ENCODE peak calls at places on chromosomes 5 and 9, in six cellular contexts. L is H1, C is transverse colon, V is stomach, Z is A549, N is ovary. K is an unnamed sample.

GRCh38 chr5:61332369-61332745 is 299 bp downstream of the ZSWIM6 start:
- DNase-seq in L (no peak), C (peak; percentile 39), V (peak; percentile 41), Z (no peak), N (peak; percentile 74), K (no peak)

GRCh38 chr5:73266925-73267775 is 94.2 kb downstream of the TMEM174 start:
- DNase-seq in L (no peak), C (no peak), V (no peak), Z (no peak), N (no peak), K (no peak)

GRCh38 chr5:14818931-14819790 is 52.4 kb downstream of the ANKH start:
- DNase-seq in L (no peak), C (no peak), V (no peak), Z (no peak), N (no peak), K (no peak)

GRCh38 chr5:17854901-17855300 is 220.6 kb downstream of the TAF11L14 start:
- DNase-seq in L (no peak), C (no peak), V (no peak), Z (no peak), N (no peak), K (no peak)

GRCh38 chr5:9239071-9239470 is 306.8 kb downstream of the SEMA5A start:
- DNase-seq in L (no peak), C (no peak), V (no peak), Z (no peak), N (no peak), K (no peak)

GRCh38 chr9:122900791-122901190 is 4.4 kb downstream of the RC3H2 start:
- DNase-seq in L (no peak), C (no peak), V (no peak), Z (no peak), N (no peak), K (no peak)

GRCh38 chr9:118325757-118326156 is 621.6 kb downstream of the TLR4 start:
- DNase-seq in L (no peak), C (no peak), V (no peak), Z (no peak), N (no peak), K (no peak)

GRCh38 chr9:72524820-72525539 is 3.6 kb downstream of the TMC1 start:
- DNase-seq in L (no peak), C (peak; percentile 50), V (peak; percentile 70), Z (peak; percentile 74), N (no peak), K (no peak)

GRCh38 chr5:128539038-128539429 is 989 bp upstream of the FBN2 start:
- DNase-seq in L (no peak), C (no peak), V (no peak), Z (peak; percentile 18), N (no peak), K (no peak)

GRCh38 chr5:1423901-1424603 is 21.2 kb downstream of the SLC6A3 start:
- DNase-seq in L (no peak), C (no peak), V (no peak), Z (no peak), N (no peak), K (no peak)

GRCh38 chr5:151141535-151141934 is 16.0 kb downstream of the ANXA6 start:
- DNase-seq in L (peak; percentile 58), C (peak; percentile 59), V (no peak), Z (no peak), N (peak; percentile 75), K (no peak)

GRCh38 chr9:37943329-37944265 is 39.7 kb upstream of the SLC25A51 start:
- DNase-seq in L (no peak), C (no peak), V (no peak), Z (no peak), N (peak; percentile 77), K (no peak)

GRCh38 chr9:78654324-78654723 is 357.4 kb downstream of the PSAT1 start:
- DNase-seq in L (no peak), C (no peak), V (no peak), Z (no peak), N (no peak), K (no peak)

GRCh38 chr9:78280982-78281668 is 15.8 kb upstream of the PSAT1 start:
- DNase-seq in L (no peak), C (peak; percentile 14), V (peak; percentile 84), Z (no peak), N (peak; percentile 90), K (no peak)

GRCh38 chr5:135386096-135386495 is 12.9 kb downstream of the MACROH2A1 start:
- DNase-seq in L (no peak), C (no peak), V (no peak), Z (no peak), N (no peak), K (no peak)

GRCh38 chr5:61163905-61164304 is 1.6 kb upstream of the SMIM15 start:
- DNase-seq in L (no peak), C (no peak), V (no peak), Z (no peak), N (no peak), K (no peak)

GRCh38 chr5:168179185-168179584 is 112.3 kb upstream of the WWC1 start:
- DNase-seq in L (no peak), C (no peak), V (no peak), Z (no peak), N (no peak), K (no peak)

GRCh38 chr9:18477121-18477705 is 3.3 kb downstream of the ADAMTSL1 start:
- DNase-seq in L (no peak), C (no peak), V (no peak), Z (no peak), N (no peak), K (no peak)

GRCh38 chr9:68651280-68651893 is 53.7 kb upstream of the PIP5K1B start:
- DNase-seq in L (no peak), C (no peak), V (no peak), Z (no peak), N (no peak), K (no peak)

GRCh38 chr5:178384815-178385471 is 152.3 kb upstream of the PHYKPL start:
- DNase-seq in L (no peak), C (no peak), V (no peak), Z (no peak), N (peak; percentile 13), K (peak; percentile 49)

GRCh38 chr9:124675261-124676158 is 95.6 kb downstream of the NR6A1 start:
- DNase-seq in L (no peak), C (no peak), V (no peak), Z (no peak), N (no peak), K (no peak)

GRCh38 chr5:31361234-31361633 is 167.7 kb downstream of the CDH6 start:
- DNase-seq in L (no peak), C (no peak), V (no peak), Z (no peak), N (no peak), K (no peak)

GRCh38 chr9:16642421-16643109 is 227.9 kb downstream of the BNC2 start:
- DNase-seq in L (no peak), C (no peak), V (no peak), Z (no peak), N (no peak), K (no peak)

GRCh38 chr5:134252671-134253070 is 26.8 kb upstream of the PPP2CA start:
- DNase-seq in L (no peak), C (no peak), V (no peak), Z (peak; percentile 80), N (no peak), K (no peak)

GRCh38 chr5:176609724-176610429 is at the start of gene GPRIN1:
- DNase-seq in L (peak; percentile 83), C (peak; percentile 44), V (peak; percentile 48), Z (peak; percentile 78), N (no peak), K (no peak)

GRCh38 chr9:27572566-27572917 is 739 bp downstream of the C9orf72 start:
- DNase-seq in L (no peak), C (peak; percentile 64), V (peak; percentile 57), Z (no peak), N (no peak), K (no peak)

DNA sequence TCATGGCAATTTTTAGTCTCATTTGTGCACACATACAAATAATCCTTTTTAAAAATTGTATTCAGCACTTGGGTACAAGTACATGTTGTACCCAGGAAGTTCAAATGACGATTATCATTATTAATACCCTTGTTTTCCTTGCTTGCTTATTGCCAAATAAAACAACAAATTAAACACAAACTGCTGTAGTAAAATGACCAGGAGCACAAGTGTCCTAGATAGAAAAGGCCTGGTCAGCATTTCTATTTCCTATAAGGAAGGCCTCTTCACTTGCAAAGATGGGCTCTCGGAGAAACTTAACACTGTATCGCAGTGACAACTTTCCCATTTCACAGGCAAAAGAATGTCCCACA is 34.7 kb upstream of the PLPP1 start:
- DNase-seq in L (no peak), C (no peak), V (no peak), Z (no peak), N (no peak), K (no peak)
- H3K27ac ChIP-seq in L (no peak overlapping the region), C (peak overlapping the region; percentile 60), V (no peak overlapping the region), Z (no peak overlapping the region), N (no peak overlapping the region), K (peak overlapping the region; percentile 87)

GRCh38 chr9:137272241-137273094 is 5.1 kb upstream of the TOR4A start:
- DNase-seq in L (no peak), C (no peak), V (no peak), Z (no peak), N (no peak), K (no peak)

GRCh38 chr9:137271696-137272076 is 5.8 kb upstream of the TOR4A start:
- DNase-seq in L (no peak), C (no peak), V (no peak), Z (no peak), N (no peak), K (no peak)

GRCh38 chr9:137269231-137269772 is 8.2 kb upstream of the TOR4A start:
- DNase-seq in L (no peak), C (peak; percentile 78), V (peak; percentile 82), Z (no peak), N (peak; percentile 56), K (no peak)

GRCh38 chr9:137273095-137273490 is 4.4 kb upstream of the TOR4A start:
- DNase-seq in L (no peak), C (no peak), V (no peak), Z (no peak), N (no peak), K (no peak)

GRCh38 chr9:137270929-137271695 is 6.4 kb upstream of the TOR4A start:
- DNase-seq in L (no peak), C (no peak), V (no peak), Z (no peak), N (no peak), K (no peak)
- TF ChIP-seq POLR2A in L (no peak), C (no peak), V (no peak), Z (no peak), N (no peak), K (no peak)

GRCh38 chr9:115114084-115114483 is 3.9 kb downstream of the TNC start:
- DNase-seq in L (no peak), C (no peak), V (no peak), Z (no peak), N (no peak), K (no peak)
- TF ChIP-seq EP300 in L (no peak), C (no peak), V (no peak), Z (no peak), N (no peak), K (no peak)

DNA sequence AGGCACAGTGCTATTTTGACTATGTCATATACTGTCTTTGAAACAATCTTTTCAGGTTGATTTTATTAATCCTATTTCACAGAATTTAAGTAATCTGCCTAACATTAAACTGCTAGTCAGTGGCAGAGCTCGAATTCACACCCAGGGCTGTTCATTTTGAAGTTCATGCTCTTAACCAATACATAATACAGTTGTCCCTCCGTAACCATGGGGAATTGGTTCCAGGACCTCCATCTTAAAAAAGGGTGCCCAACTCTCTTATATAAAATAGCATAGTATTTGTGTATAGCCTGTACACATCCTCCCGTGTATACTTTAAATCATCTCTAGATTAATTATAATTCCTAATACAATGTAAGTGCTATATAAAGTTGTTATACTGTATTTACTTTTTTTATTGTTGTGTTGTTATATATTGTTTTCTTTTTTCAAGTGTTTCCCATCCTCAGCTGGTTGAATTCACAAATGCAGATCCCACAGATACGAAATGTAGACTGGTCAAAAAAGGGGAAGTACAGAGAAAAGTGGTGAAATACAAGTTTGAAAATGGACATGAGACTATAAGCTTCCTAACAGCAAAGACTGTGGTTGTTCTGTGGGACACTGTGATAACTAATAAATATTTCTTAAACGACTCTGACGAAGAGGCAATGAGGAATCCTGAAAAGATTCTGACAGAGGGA is 18.3 kb downstream of the RFX3 start:
- DNase-seq in L (no peak), C (no peak), V (no peak), Z (no peak), N (no peak), K (no peak)
- H3K27ac ChIP-seq in L (no peak overlapping the region), C (peak overlapping the region; percentile 40), V (no peak overlapping the region), Z (peak overlapping the region; percentile 86), N (no peak overlapping the region), K (peak overlapping the region; percentile 18)